ENCODE peak calls at places on chromosomes 6 and 20, in eight cellular contexts. A, P, F, R, E, H, M and D are unnamed samples. For H3K4me1, the result is how much of the 10 kb centered on the place peaks cover.

GRCh38 chr6:128417698-128418097 is 102.7 kb downstream of the PTPRK start:
- DNase-seq in H (no peak), A (no peak), F (no peak), P (no peak), E (no peak), R (no peak), M (no peak), D (no peak)

GRCh38 chr6:125018136-125018535 is 55.9 kb downstream of the RNF217 start:
- DNase-seq in H (no peak), P (no peak), F (no peak), A (no peak), E (no peak), R (no peak), M (no peak), D (no peak)

GRCh38 chr6:75819776-75820487 is 70.9 kb downstream of the MYO6 start:
- DNase-seq in E (no peak), A (no peak), M (no peak), R (no peak), F (no peak), P (no peak), H (peak), D (no peak)

GRCh38 chr6:12718025-12718424 is 1.5 kb downstream of the PHACTR1 start:
- DNase-seq in A (no peak), R (no peak), M (no peak), E (no peak), F (no peak), P (no peak), H (no peak), D (no peak)

GRCh38 chr6:93235775-93236174 is 183.6 kb downstream of the EPHA7 start:
- DNase-seq in E (no peak), M (no peak), P (no peak), H (no peak), F (no peak), R (no peak), A (no peak), D (no peak)

GRCh38 chr6:4577406-4577805 is 198.8 kb upstream of the CDYL start:
- DNase-seq in E (peak), H (no peak), R (no peak), M (peak), A (no peak), P (no peak), F (no peak), D (no peak)

GRCh38 chr6:169689247-169689646 is 12.6 kb downstream of the WDR27 start:
- DNase-seq in A (no peak), F (no peak), E (no peak), M (no peak), P (no peak), H (no peak), R (no peak), D (no peak)

GRCh38 chr6:75234126-75234865 is 9.3 kb downstream of the COX7A2 start:
- DNase-seq in A (no peak), M (no peak), H (no peak), F (peak), E (no peak), P (no peak), R (no peak), D (no peak)

GRCh38 chr6:74044417-74045096 is 348.6 kb downstream of the CD109 start:
- DNase-seq in F (no peak), E (no peak), R (no peak), A (no peak), P (no peak), H (no peak), M (no peak), D (peak)

GRCh38 chr20:42392417-42392816 is 774.2 kb upstream of the CHD6 start:
- DNase-seq in F (peak), H (no peak), A (no peak), E (no peak), P (no peak), R (no peak), M (no peak), D (no peak)

GRCh38 chr6:116078522-116078921 is 17.8 kb upstream of the FRK start:
- DNase-seq in P (no peak), E (no peak), R (no peak), A (no peak), F (no peak), M (no peak), H (no peak), D (no peak)

GRCh38 chr20:17140894-17141293 is 85.9 kb upstream of the PCSK2 start:
- DNase-seq in E (no peak), H (no peak), A (no peak), F (no peak), P (no peak), M (no peak), R (no peak), D (no peak)

GRCh38 chr6:125836466-125836865 is 45.7 kb downstream of the NCOA7 start:
- DNase-seq in H (no peak), R (no peak), P (no peak), F (no peak), M (no peak), E (no peak), A (no peak), D (no peak)

GRCh38 chr6:168852336-168852884 is 401.2 kb downstream of the THBS2 start:
- DNase-seq in H (no peak), R (no peak), E (no peak), A (no peak), F (no peak), P (no peak), M (no peak), D (no peak)

GRCh38 chr6:11770546-11771466 is 7.8 kb downstream of the ADTRP start:
- DNase-seq in E (peak), M (peak), H (peak), R (peak), F (peak), A (peak), P (peak), D (peak)

GRCh38 chr6:152471459-152472070 is 165.6 kb downstream of the SYNE1 start:
- DNase-seq in R (no peak), M (no peak), P (no peak), A (no peak), E (no peak), H (peak), F (no peak), D (no peak)

GRCh38 chr6:95517004-95517403 is 60.3 kb upstream of the MANEA start:
- DNase-seq in F (no peak), E (no peak), A (no peak), R (no peak), H (no peak), M (no peak), P (no peak), D (no peak)

GRCh38 chr6:34462561-34462971 is 3.3 kb upstream of the PACSIN1 start:
- DNase-seq in R (no peak), A (peak), E (peak), P (no peak), H (peak), F (no peak), M (no peak), D (peak)

GRCh38 chr6:13327691-13328075 is 654 bp downstream of the TBC1D7 start:
- DNase-seq in F (no peak), H (no peak), E (no peak), P (no peak), M (no peak), R (no peak), A (no peak), D (no peak)

GRCh38 chr6:19830171-19830570 is 7.0 kb upstream of the ID4 start:
- DNase-seq in R (no peak), E (no peak), F (no peak), A (no peak), P (no peak), M (no peak), H (no peak), D (no peak)

GRCh38 chr6:70413829-70414494 is 654 bp downstream of the FAM135A start:
- DNase-seq in E (no peak), A (no peak), F (peak), H (no peak), M (no peak), P (no peak), R (no peak), D (no peak)

GRCh38 chr20:6094038-6094437 is 28.8 kb downstream of the FERMT1 start:
- DNase-seq in P (no peak), H (no peak), E (no peak), A (peak), R (no peak), M (no peak), F (no peak), D (no peak)

GRCh38 chr20:48215536-48215935 is 430.3 kb upstream of the SULF2 start:
- DNase-seq in P (no peak), A (peak), F (no peak), E (no peak), M (no peak), H (no peak), R (no peak), D (no peak)

GRCh38 chr6:128657181-128657580 is 136.8 kb upstream of the PTPRK start:
- DNase-seq in F (no peak), R (no peak), M (no peak), A (no peak), P (no peak), H (no peak), E (no peak), D (no peak)

GRCh38 chr20:23029324-23029723 is 5.8 kb upstream of the SSTR4 start:
- DNase-seq in R (no peak), H (no peak), P (no peak), M (no peak), F (no peak), A (no peak), E (no peak), D (no peak)

GRCh38 chr20:4726710-4727391 is 5.1 kb downstream of the PRND start:
- DNase-seq in H (no peak), P (no peak), F (no peak), R (no peak), E (no peak), M (no peak), A (peak), D (no peak)

GRCh38 chr20:47774081-47774777 is 11.1 kb downstream of the SULF2 start:
- DNase-seq in H (no peak), P (no peak), A (peak), F (no peak), R (no peak), M (peak), E (peak), D (no peak)

GRCh38 chr6:38413097-38413800 is 226.5 kb downstream of the BTBD9 start:
- DNase-seq in R (peak), A (no peak), E (no peak), H (no peak), P (peak), F (peak), M (no peak), D (peak)

GRCh38 chr6:108658174-108658573 is 97.5 kb downstream of the FOXO3 start:
- DNase-seq in P (no peak), M (no peak), H (no peak), A (no peak), R (no peak), F (no peak), E (no peak), D (no peak)

GRCh38 chr6:124536792-124537191 is 425.4 kb upstream of the RNF217 start:
- DNase-seq in P (no peak), E (no peak), F (no peak), H (no peak), A (no peak), R (no peak), M (no peak), D (no peak)

GRCh38 chr20:39089797-39090196 is 127.7 kb downstream of the DHX35 start:
- DNase-seq in F (no peak), M (no peak), R (no peak), H (no peak), P (no peak), E (no peak), A (no peak), D (no peak)

GRCh38 chr20:3452690-3453089 is 18.1 kb upstream of the ATRN start:
- DNase-seq in H (no peak), R (no peak), A (no peak), P (no peak), E (no peak), M (no peak), F (no peak), D (no peak)

GRCh38 chr6:6884193-6884627 is 223.6 kb upstream of the RREB1 start:
- DNase-seq in P (no peak), A (no peak), E (no peak), H (no peak), F (no peak), R (no peak), M (no peak), D (no peak)

DNA sequence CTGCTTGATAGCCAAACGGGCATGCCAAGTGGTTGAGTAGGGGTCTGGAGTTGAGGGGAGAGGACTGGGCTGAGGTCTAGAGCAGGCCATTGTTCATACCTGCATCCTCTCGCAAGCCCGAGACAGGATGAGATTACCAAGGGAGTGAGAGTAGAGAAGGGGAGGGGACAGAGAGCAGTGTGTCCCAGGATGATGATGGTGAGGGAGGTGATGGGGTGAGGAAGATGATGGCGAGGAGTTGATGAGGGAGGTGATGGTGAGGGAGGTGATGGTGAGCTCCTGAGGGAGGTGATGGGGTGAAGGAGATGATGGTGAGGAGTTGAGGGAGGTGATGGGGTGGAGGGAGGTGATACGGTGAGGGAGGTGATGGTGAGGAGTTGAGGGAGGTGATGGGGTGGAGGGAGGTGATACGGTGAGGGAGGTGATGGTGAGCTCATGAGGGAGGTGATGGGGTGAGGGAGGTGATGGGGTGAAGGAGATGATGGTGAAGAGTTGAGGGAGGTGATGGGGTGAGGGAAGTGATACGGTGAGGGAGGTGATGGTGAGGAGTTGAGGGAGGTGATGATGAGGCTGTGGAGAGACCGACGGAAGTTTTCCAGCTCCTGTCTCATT is 6.4 kb downstream of the TMEM181 start:
- DNase-seq in R (no peak), P (no peak), M (no peak), E (no peak), A (no peak), F (no peak), H (no peak), D (peak)
- TF ChIP-seq POLR2A in R (no peak), P (no peak), M (no peak), E (no peak), A (no peak), F (no peak), H (no peak), D (no peak)

GRCh38 chr6:26532699-26533523 is 5.3 kb upstream of the HMGN4 start:
- DNase-seq in E (peak), H (peak), P (peak), F (peak), M (peak), R (peak), A (peak), D (peak)

GRCh38 chr6:26533532-26533931 is 4.6 kb upstream of the HMGN4 start:
- DNase-seq in E (no peak), M (no peak), A (no peak), F (no peak), H (no peak), P (no peak), R (no peak), D (no peak)

GRCh38 chr6:26534681-26535465 is 3.3 kb upstream of the HMGN4 start:
- DNase-seq in R (no peak), E (no peak), A (peak), P (no peak), H (no peak), M (peak), F (no peak), D (no peak)

GRCh38 chr6:26530203-26530602 is 8.0 kb upstream of the HMGN4 start:
- DNase-seq in R (no peak), F (no peak), A (no peak), M (no peak), P (no peak), H (no peak), E (no peak), D (no peak)

DNA sequence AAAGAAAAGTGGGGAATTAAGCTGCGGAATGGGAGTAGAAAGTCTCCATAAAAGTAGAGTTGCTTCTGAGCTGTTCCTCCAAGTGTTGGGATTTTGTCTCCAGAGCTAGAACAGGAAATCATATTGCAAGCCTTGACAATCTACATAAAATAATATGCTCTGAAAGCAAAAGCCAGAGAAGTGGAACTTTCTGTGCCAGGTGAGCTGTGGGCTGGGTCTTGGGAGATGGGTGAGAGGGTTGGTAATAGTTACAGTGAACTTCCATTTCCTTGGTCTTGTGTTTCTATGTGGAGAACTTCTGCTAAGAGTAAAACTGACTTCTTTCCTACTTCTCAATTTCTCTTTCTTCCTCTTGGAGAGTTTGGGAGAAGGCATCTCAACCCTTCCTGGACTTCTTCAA is 6.3 kb upstream of the HMGN4 start:
- DNase-seq in F (no peak), H (no peak), M (no peak), R (no peak), A (no peak), P (no peak), E (no peak), D (no peak)
- H3K27ac ChIP-seq in F (peak), H (no peak), M (no peak), R (peak), A (peak), P (no peak), E (peak), D (no peak)

DNA sequence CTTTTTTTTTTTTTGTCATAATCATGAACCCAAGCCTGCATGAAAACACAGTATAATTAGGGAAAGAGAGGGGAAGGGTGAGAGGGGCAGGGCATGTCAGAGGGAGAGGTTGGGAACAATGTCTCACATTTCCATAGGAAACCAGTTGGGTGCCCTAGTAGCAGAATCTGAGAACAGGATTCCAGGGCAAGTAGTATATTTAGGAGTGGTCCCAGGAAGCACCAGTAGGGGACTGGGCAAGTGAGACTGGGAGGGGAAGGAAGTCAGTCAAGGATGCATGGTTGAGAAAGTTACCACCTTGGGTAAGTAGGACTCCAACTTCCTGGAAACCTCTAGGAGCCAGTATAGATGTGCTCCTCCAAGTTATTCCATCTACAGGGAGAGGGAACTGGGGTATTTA is 88.6 kb upstream of the MAFB start:
- DNase-seq in M (no peak), F (no peak), P (no peak), H (no peak), A (no peak), E (no peak), R (no peak), D (no peak)
- H3K4me1 ChIP-seq in M (under half), F (under half), P (under half), H (under half), A (under half), E (under half), R (under half), D (under half)

GRCh38 chr20:840858-841567 is 7.5 kb downstream of the FAM110A start:
- DNase-seq in M (peak), A (peak), P (no peak), E (peak), R (no peak), H (peak), F (no peak), D (no peak)
- TF ChIP-seq POLR2A in M (peak), A (no peak), P (no peak), E (no peak), R (no peak), H (peak), F (no peak), D (no peak)

GRCh38 chr6:43784049-43784855 is 14.2 kb downstream of the VEGFA start:
- DNase-seq in R (no peak), A (no peak), M (no peak), P (no peak), H (no peak), E (no peak), F (no peak), D (no peak)

GRCh38 chr6:43781941-43782704 is 12.1 kb downstream of the VEGFA start:
- DNase-seq in F (no peak), P (no peak), M (peak), R (no peak), H (no peak), E (no peak), A (no peak), D (no peak)

GRCh38 chr6:43781572-43781928 is 11.5 kb downstream of the VEGFA start:
- DNase-seq in H (no peak), A (no peak), P (no peak), M (no peak), R (no peak), F (no peak), E (no peak), D (no peak)

GRCh38 chr6:43780891-43781571 is 11.0 kb downstream of the VEGFA start:
- DNase-seq in E (no peak), R (no peak), A (no peak), H (no peak), F (no peak), M (no peak), P (no peak), D (no peak)

GRCh38 chr6:43782764-43783513 is 12.9 kb downstream of the VEGFA start:
- DNase-seq in P (no peak), M (no peak), F (no peak), H (no peak), E (no peak), A (no peak), R (no peak), D (peak)
- H3K27ac ChIP-seq in P (no peak), M (peak), F (no peak), H (no peak), E (peak), A (no peak), R (no peak), D (no peak)

GRCh38 chr20:2330090-2330695 is 34.4 kb downstream of the TGM3 start:
- DNase-seq in R (no peak), E (peak), P (no peak), F (no peak), M (no peak), A (peak), H (no peak), D (no peak)
- H3K4me1 ChIP-seq in R (under half), E (under half), P (under half), F (under half), M (under half), A (under half), H (under half), D (under half)

DNA sequence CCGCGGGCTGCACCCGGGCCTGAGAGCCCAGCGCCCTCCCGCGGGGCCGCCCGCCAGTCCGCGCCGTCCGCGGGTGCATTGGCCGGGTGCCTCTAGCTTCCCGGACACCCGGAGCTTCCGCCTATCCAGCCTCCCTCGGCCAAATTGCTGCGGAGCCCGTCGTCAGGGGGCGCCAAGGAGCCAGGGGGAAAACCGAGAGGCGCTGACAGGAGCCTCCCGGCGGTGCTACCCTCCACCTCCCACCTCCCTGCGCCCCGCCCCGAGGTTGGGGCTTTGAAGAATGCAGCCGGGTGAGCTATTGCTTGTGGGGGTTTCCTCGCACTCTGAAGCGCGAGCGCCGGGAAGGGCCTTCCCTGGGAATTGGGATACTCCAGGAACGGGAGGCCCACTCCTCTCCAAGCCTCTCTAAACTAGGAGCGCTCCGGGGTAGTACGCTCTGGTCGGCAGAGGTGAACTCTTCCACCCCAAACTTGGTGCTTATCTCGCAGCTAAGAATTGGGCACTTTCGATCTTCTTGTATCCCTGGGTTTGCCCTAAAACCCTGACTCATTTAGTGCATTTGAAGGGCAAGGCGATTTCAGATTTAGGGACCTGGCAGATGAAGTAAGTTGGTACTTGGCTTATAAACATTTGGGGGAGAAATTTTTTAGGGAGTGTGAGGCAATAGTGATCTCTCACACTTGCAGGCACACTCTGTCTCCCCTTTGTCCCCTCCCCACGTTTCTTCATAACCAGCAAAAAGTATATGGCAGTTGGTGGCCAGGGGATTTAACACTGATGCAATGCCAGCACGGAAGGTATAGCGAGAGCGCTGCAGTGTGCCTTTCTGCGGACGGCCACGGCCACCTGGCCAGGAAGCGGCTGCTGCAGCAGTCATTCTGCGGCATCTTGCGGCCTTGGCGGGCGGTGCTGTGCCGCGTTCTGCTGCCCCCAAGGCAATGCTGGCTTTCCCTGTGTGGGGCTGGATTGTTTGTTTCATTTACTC is 556 bp downstream of the BEND6 start:
- DNase-seq in P (peak), R (peak), M (peak), A (peak), E (peak), F (peak), H (peak), D (peak)
- TF ChIP-seq POLR2A in P (no peak), R (no peak), M (no peak), A (no peak), E (no peak), F (no peak), H (no peak), D (no peak)